ENCODE peak calls at places on chromosome 10, in eight cellular contexts. B, C, I, F, V, M, D and Z are unnamed samples.

GRCh38 chr10:15120523-15120922 is 23.4 kb downstream of the RPP38 start:
- DNase-seq in B (no peak), C (no peak), I (no peak), F (no peak), V (no peak), M (no peak), D (no peak), Z (peak)

GRCh38 chr10:49164587-49165188 is 23.5 kb downstream of the TMEM273 start:
- DNase-seq in B (no peak), C (peak), I (no peak), F (peak), V (peak), M (no peak), D (no peak), Z (peak)

GRCh38 chr10:112990271-112990670 is 40.2 kb downstream of the TCF7L2 start:
- DNase-seq in B (no peak), C (no peak), I (no peak), F (no peak), V (no peak), M (no peak), D (no peak), Z (no peak)

GRCh38 chr10:60448246-60448645 is 58.6 kb upstream of the ANK3 start:
- DNase-seq in B (no peak), C (no peak), I (no peak), F (no peak), V (no peak), M (no peak), D (no peak), Z (no peak)

GRCh38 chr10:132536241-132536963 is 1.2 kb upstream of the INPP5A start:
- DNase-seq in B (peak), C (peak), I (no peak), F (no peak), V (peak), M (peak), D (peak), Z (no peak)

GRCh38 chr10:81820418-81820817 is 54.6 kb upstream of the NRG3 start:
- DNase-seq in B (no peak), C (no peak), I (no peak), F (no peak), V (peak), M (no peak), D (no peak), Z (no peak)

GRCh38 chr10:1627945-1628344 is 109.4 kb downstream of the ADARB2 start:
- DNase-seq in B (no peak), C (no peak), I (no peak), F (no peak), V (no peak), M (no peak), D (no peak), Z (no peak)

GRCh38 chr10:32332299-32332750 is 14.6 kb downstream of the EPC1 start:
- DNase-seq in B (peak), C (no peak), I (peak), F (no peak), V (peak), M (no peak), D (no peak), Z (no peak)

GRCh38 chr10:123622381-123622780 is 43.8 kb upstream of the GPR26 start:
- DNase-seq in B (no peak), C (no peak), I (no peak), F (no peak), V (no peak), M (no peak), D (no peak), Z (peak)

GRCh38 chr10:104300736-104301292 is 31.8 kb downstream of the GSTO2 start:
- DNase-seq in B (peak), C (no peak), I (no peak), F (no peak), V (peak), M (peak), D (peak), Z (peak)
- TF ChIP-seq CTCF in B (no peak), C (no peak), I (no peak), F (no peak), V (no peak), M (peak), D (no peak), Z (no peak)

GRCh38 chr10:120949511-120950102 is 98.4 kb downstream of the WDR11 start:
- DNase-seq in B (no peak), C (no peak), I (no peak), F (no peak), V (no peak), M (no peak), D (no peak), Z (no peak)
- H3K4me3 ChIP-seq in B (peak), C (no peak), I (peak), F (peak), V (no peak), M (peak), D (peak), Z (peak)

GRCh38 chr10:114772496-114773196 is 48.9 kb upstream of the FHIP2A start:
- DNase-seq in B (no peak), C (no peak), I (no peak), F (no peak), V (no peak), M (no peak), D (no peak), Z (no peak)

GRCh38 chr10:114771157-114771556 is 50.4 kb upstream of the FHIP2A start:
- DNase-seq in B (no peak), C (no peak), I (no peak), F (no peak), V (no peak), M (no peak), D (no peak), Z (no peak)

GRCh38 chr10:114770009-114770408 is 51.6 kb upstream of the FHIP2A start:
- DNase-seq in B (no peak), C (no peak), I (no peak), F (no peak), V (no peak), M (no peak), D (no peak), Z (no peak)

GRCh38 chr10:114773197-114773532 is 48.4 kb upstream of the FHIP2A start:
- DNase-seq in B (no peak), C (no peak), I (no peak), F (no peak), V (no peak), M (no peak), D (no peak), Z (no peak)

GRCh38 chr10:114771749-114772148 is 49.8 kb upstream of the FHIP2A start:
- DNase-seq in B (no peak), C (no peak), I (no peak), F (no peak), V (no peak), M (no peak), D (no peak), Z (no peak)
- TF ChIP-seq CTCF in B (no peak), C (no peak), I (no peak), F (no peak), V (no peak), M (no peak), D (no peak), Z (no peak)

GRCh38 chr10:24238527-24239247 is 29.7 kb downstream of the KIAA1217 start:
- DNase-seq in B (peak), C (no peak), I (no peak), F (no peak), V (no peak), M (no peak), D (no peak), Z (no peak)

GRCh38 chr10:24237801-24238390 is 29.0 kb downstream of the KIAA1217 start:
- DNase-seq in B (peak), C (peak), I (no peak), F (no peak), V (no peak), M (no peak), D (no peak), Z (no peak)

GRCh38 chr10:24240001-24240751 is 31.2 kb downstream of the KIAA1217 start:
- DNase-seq in B (no peak), C (no peak), I (no peak), F (no peak), V (no peak), M (no peak), D (no peak), Z (peak)

GRCh38 chr10:24241536-24241935 is 32.6 kb downstream of the KIAA1217 start:
- DNase-seq in B (no peak), C (no peak), I (no peak), F (no peak), V (no peak), M (no peak), D (no peak), Z (no peak)

GRCh38 chr10:24239289-24239688 is 30.4 kb downstream of the KIAA1217 start:
- DNase-seq in B (no peak), C (no peak), I (no peak), F (no peak), V (no peak), M (no peak), D (no peak), Z (no peak)
- H3K4me3 ChIP-seq in B (peak), C (no peak), I (no peak), F (no peak), V (no peak), M (no peak), D (no peak), Z (no peak)

GRCh38 chr10:73886625-73887024 is 12.3 kb upstream of the CAMK2G start:
- DNase-seq in B (no peak), C (no peak), I (no peak), F (no peak), V (no peak), M (no peak), D (no peak), Z (no peak)
- TF ChIP-seq CTCF in B (no peak), C (no peak), I (no peak), F (no peak), V (no peak), M (no peak), D (no peak), Z (no peak)

GRCh38 chr10:6202098-6202683 is 541 bp upstream of the PFKFB3 start:
- DNase-seq in B (no peak), C (no peak), I (no peak), F (no peak), V (no peak), M (no peak), D (no peak), Z (no peak)
- H3K4me3 ChIP-seq in B (peak), C (no peak), I (peak), F (peak), V (peak), M (peak), D (peak), Z (peak)

DNA sequence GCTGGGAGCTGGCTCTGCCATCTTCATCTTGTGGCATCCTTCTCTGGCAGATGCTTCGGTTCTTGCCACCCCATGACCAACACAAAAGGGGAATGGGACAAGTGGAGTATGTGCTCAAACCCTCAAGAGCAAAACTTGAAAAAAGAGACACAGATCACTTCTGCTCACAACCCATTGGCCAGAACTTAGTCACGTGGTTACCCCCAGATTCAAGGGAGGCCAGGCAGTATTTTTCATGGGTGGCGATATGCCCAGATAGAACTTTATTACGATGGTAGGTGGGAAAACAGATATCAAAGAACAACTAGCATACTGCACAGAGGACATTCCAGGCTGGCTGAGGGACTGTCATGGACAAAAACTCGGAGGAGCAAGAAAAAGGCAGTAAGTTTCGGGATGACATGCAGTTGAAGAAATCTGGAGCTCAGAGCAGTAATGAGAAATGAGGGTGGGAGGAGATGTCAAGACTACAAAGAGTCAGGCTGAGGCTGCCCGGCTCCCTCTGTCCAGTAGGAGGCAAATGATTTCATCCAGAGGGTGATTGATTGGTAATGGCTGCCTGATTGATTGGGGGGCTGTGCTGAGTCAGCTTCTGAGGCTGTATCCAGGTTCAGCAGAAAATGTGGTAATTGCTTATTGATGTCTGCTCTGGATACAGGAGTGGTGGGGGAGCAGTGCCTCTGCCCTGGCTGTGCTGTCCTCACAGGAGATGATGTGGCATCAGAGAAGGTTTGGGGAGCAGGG is 25.3 kb downstream of the COL13A1 start:
- DNase-seq in B (no peak), C (no peak), I (no peak), F (no peak), V (no peak), M (no peak), D (no peak), Z (no peak)
- TF ChIP-seq CTCF in B (no peak), C (no peak), I (no peak), F (no peak), V (no peak), M (no peak), D (no peak), Z (no peak)